ENCODE peak calls at places on chromosome 18, in four cellular contexts. I, P, E and G are unnamed samples.

GRCh38 chr18:13382990-13383821 is 164.6 kb downstream of the LDLRAD4 start:
- DNase-seq in I (no peak), E (no peak), P (peak; percentile 64), G (peak; percentile 74)

GRCh38 chr18:8229786-8230185 is 379.5 kb upstream of the RAB12 start:
- DNase-seq in P (no peak), I (no peak), E (no peak), G (no peak)

GRCh38 chr18:23864620-23865019 is 149.9 kb upstream of the TTC39C start:
- DNase-seq in I (no peak), P (no peak), E (no peak), G (no peak)

GRCh38 chr18:5503740-5504139 is 40.1 kb downstream of the EPB41L3 start:
- DNase-seq in I (no peak), E (no peak), P (no peak), G (no peak)

GRCh38 chr18:14908541-14908940 is 160.6 kb downstream of the ANKRD30B start:
- DNase-seq in I (no peak), E (no peak), P (no peak), G (no peak)

GRCh38 chr18:22563098-22563707 is 145.5 kb upstream of the CTAGE1 start:
- DNase-seq in I (peak; percentile 59), P (no peak), E (no peak), G (no peak)

GRCh38 chr18:40662898-40663437 is 1292.1 kb upstream of the PIK3C3 start:
- DNase-seq in P (no peak), E (no peak), I (no peak), G (peak; percentile 78)

GRCh38 chr18:32308493-32309120 is 118.8 kb downstream of the MEP1B start:
- DNase-seq in I (no peak), E (no peak), P (peak; percentile 75), G (no peak)

GRCh38 chr18:48962252-48962856 is 11.6 kb upstream of the SMAD7 start:
- DNase-seq in I (no peak), E (no peak), P (no peak), G (no peak)

GRCh38 chr18:79581406-79581805 is 98.2 kb upstream of the CTDP1 start:
- DNase-seq in E (peak; percentile 24), I (no peak), P (peak; percentile 28), G (no peak)

GRCh38 chr18:5527603-5528002 is 16.2 kb downstream of the EPB41L3 start:
- DNase-seq in P (peak; percentile 79), I (no peak), E (no peak), G (no peak)

GRCh38 chr18:21682276-21683051 is 22.1 kb downstream of the ABHD3 start:
- DNase-seq in E (no peak), P (no peak), I (peak; percentile 25), G (no peak)

GRCh38 chr18:62399781-62400308 is 74.7 kb downstream of the TNFRSF11A start:
- DNase-seq in I (no peak), E (no peak), P (no peak), G (no peak)

GRCh38 chr18:12278153-12278764 is 24.1 kb downstream of the CIDEA start:
- DNase-seq in I (no peak), P (no peak), E (peak; percentile 50), G (no peak)

GRCh38 chr18:62279561-62279960 is 45.5 kb upstream of the TNFRSF11A start:
- DNase-seq in P (no peak), E (no peak), I (no peak), G (no peak)

GRCh38 chr18:77305676-77306075 is 56.0 kb downstream of the GALR1 start:
- DNase-seq in I (no peak), E (no peak), P (no peak), G (no peak)

GRCh38 chr18:67359868-67360838 is 156.4 kb downstream of the DSEL start:
- DNase-seq in P (peak; percentile 81), E (no peak), I (no peak), G (peak; percentile 70)

GRCh38 chr18:36580874-36581750 is 247.7 kb downstream of the TPGS2 start:
- DNase-seq in P (no peak), E (no peak), I (no peak), G (no peak)

GRCh38 chr18:10285283-10285640 is 169.2 kb upstream of the APCDD1 start:
- DNase-seq in P (no peak), E (no peak), I (no peak), G (no peak)

GRCh38 chr18:29160123-29160522 is 983.2 kb upstream of the CDH2 start:
- DNase-seq in E (no peak), P (no peak), I (no peak), G (no peak)

GRCh38 chr18:59988098-59988706 is 88.4 kb downstream of the PMAIP1 start:
- DNase-seq in I (peak; percentile 34), E (peak; percentile 51), P (no peak), G (no peak)

GRCh38 chr18:8478166-8478967 is 130.9 kb upstream of the RAB12 start:
- DNase-seq in I (peak; percentile 12), P (no peak), E (peak; percentile 68), G (no peak)

GRCh38 chr18:56722518-56722917 is 71.4 kb downstream of the WDR7 start:
- DNase-seq in P (no peak), I (no peak), E (no peak), G (no peak)

GRCh38 chr18:77167276-77167675 is 34.7 kb upstream of the MBP start:
- DNase-seq in E (no peak), I (no peak), P (no peak), G (no peak)

GRCh38 chr18:76494181-76494540 is 881 bp downstream of the ZNF516 start:
- DNase-seq in P (no peak), E (peak; percentile 81), I (no peak), G (peak; percentile 92)

GRCh38 chr18:43578636-43579203 is 301.4 kb upstream of the SYT4 start:
- DNase-seq in E (no peak), P (no peak), I (no peak), G (no peak)

GRCh38 chr18:8003878-8004675 is 437.0 kb downstream of the PTPRM start:
- DNase-seq in P (no peak), E (no peak), I (no peak), G (no peak)

GRCh38 chr18:46071894-46072867 is at the start of gene PSTPIP2:
- DNase-seq in E (peak; percentile 75), P (peak; percentile 84), I (peak; percentile 64), G (peak; percentile 94)
- TF ChIP-seq POLR2A in E (no peak), P (no peak), I (peak; percentile 71), G (no peak)

DNA sequence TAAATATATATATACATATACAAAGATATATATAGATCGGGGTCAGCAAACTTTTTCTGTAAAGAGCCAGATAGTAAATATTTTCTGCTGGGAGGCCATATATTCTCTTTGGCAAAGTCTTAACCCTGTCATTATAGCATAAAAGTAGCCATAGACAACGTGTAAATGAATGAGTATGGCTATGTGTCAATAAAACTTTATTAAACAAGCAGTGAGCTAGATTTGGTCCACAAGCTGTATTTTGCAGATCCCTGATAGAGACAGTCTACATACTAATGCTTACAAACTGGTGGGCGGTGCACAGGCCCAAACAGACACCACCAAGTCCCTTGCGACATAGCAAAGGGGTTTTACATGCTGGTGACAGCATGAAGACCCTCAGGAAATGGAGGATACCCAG is 30.3 kb downstream of the SLC14A2 start:
- DNase-seq in I (no peak), E (no peak), P (no peak), G (no peak)
- H3K4me3 ChIP-seq in I (no peak overlapping the region), E (no peak overlapping the region), P (no peak overlapping the region), G (no peak overlapping the region)

DNA sequence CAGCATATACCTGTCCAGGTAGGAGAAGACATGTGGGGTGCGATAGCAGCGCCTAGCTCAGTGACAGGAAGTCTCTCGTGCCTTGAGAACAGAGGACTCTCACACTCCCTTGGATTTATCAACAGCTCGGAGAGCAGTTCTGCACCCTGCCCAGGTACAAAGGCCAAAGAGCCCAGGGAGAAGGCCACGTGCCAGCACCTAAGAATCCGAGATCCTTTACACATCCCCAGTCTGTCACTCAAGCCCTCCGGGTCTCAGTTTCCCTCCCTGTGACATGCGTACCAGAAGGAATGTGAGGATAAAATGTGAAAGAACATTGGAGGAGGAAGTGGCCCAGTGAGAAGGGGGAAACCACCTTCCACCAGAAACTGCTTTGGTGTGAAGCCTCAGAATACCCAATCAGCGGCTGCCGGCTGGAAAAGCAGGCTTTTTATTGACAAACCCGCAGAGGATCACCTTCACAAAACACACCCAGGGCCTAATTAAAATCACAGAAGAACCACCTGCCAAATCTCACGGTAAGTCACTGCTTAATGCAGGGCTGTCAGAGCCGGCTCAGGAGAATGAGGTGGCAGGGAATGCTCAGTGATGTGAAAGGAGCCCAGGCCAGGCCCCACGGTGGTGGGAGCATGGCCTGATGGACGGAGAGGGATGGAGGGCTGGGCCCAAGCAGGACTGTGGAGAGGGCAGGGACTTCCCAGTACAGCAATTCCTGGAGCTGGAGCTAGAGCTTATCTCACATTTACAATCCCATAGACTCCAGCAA is 66.3 kb downstream of the MYO5B start:
- DNase-seq in I (peak; percentile 28), P (no peak), E (no peak), G (no peak)
- TF ChIP-seq POLR2A in I (no peak), P (no peak), E (no peak), G (no peak)

GRCh38 chr18:64115906-64116305 is 33.0 kb downstream of the LINC00305 start:
- DNase-seq in E (no peak), I (no peak), P (no peak), G (no peak)

GRCh38 chr18:64111950-64112349 is 36.9 kb downstream of the LINC00305 start:
- DNase-seq in P (no peak), I (no peak), E (no peak), G (no peak)

GRCh38 chr18:64116806-64117205 is 32.1 kb downstream of the LINC00305 start:
- DNase-seq in E (no peak), I (no peak), P (no peak), G (no peak)

DNA sequence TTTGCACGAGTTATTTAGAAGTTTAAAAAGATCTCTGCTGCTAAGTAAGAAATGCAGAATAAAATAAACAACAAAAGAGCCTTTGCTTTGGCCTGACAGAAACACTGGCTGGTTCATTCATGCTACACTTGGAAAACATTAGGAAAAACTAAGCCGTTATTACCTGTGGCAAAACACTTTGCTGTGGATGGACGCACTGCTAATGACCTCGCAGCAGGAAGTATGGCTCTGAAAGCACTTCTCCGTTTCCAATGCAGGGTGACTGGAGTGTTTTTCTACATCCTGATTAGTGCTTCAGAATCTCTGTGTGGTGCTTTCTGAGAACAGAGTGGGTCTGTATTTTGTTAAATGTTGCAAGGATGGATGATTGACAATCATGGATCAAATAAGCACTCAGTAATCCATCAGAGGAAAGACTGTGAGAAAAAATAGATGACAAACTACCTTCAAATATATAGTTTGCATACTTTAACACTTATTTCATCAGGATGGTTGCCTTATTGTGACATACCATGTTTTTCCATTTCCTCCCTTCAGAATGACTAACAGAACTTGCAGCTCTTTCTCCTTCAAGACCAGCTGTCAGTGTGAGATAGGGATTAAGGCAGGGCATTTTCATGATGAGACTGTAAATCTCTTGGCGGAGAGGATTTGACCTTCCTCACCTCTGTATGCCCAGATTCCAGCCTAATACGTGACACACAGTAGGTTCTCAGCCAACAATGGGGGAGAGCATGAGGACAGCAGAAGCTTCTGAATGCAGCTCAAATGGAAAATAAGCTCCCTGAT is 38.0 kb downstream of the LINC00305 start:
- DNase-seq in E (no peak), I (no peak), P (no peak), G (no peak)
- H3K4me3 ChIP-seq in E (no peak overlapping the region), I (no peak overlapping the region), P (no peak overlapping the region), G (no peak overlapping the region)

GRCh38 chr18:74148543-74149070 is 284 bp downstream of the TIMM21 start:
- DNase-seq in P (no peak), I (no peak), E (no peak), G (no peak)
- TF ChIP-seq POLR2A in P (no peak), I (no peak), E (no peak), G (no peak)